ENCODE peak calls at places on chromosome 19, in eight cellular contexts. One of them, this sample, is unnamed.

GRCh38 chr19:33143897-33144405 is 12.0 kb downstream of the WDR88 start:
- DNase-seq in adrenal gland: peak; percentile 37
- DNase-seq in fibroblast of lung: peak; percentile 56
- DNase-seq in HFF-Myc: no peak
- DNase-seq in glutamatergic neuron: peak; percentile 72
- DNase-seq in cardiac fibroblast: peak; percentile 62
- DNase-seq in AG09319: no peak
- DNase-seq in CD4-positive, alpha-beta T cell: peak; percentile 48
- DNase-seq in this sample: peak; percentile 72

GRCh38 chr19:8212212-8212611 is 3.0 kb downstream of the CERS4 start:
- DNase-seq in adrenal gland: no peak
- DNase-seq in fibroblast of lung: no peak
- DNase-seq in HFF-Myc: no peak
- DNase-seq in glutamatergic neuron: no peak
- DNase-seq in cardiac fibroblast: no peak
- DNase-seq in AG09319: no peak
- DNase-seq in CD4-positive, alpha-beta T cell: no peak
- DNase-seq in this sample: peak; percentile 50

GRCh38 chr19:55676384-55676783 is 1.4 kb downstream of the EPN1 start:
- DNase-seq in adrenal gland: no peak
- DNase-seq in fibroblast of lung: no peak
- DNase-seq in HFF-Myc: no peak
- DNase-seq in glutamatergic neuron: no peak
- DNase-seq in cardiac fibroblast: peak; percentile 32
- DNase-seq in AG09319: no peak
- DNase-seq in CD4-positive, alpha-beta T cell: no peak
- DNase-seq in this sample: no peak

GRCh38 chr19:9906475-9907087 is 29.7 kb downstream of the OLFM2 start:
- DNase-seq in adrenal gland: no peak
- DNase-seq in fibroblast of lung: peak; percentile 10
- DNase-seq in HFF-Myc: no peak
- DNase-seq in glutamatergic neuron: peak; percentile 22
- DNase-seq in cardiac fibroblast: no peak
- DNase-seq in AG09319: no peak
- DNase-seq in CD4-positive, alpha-beta T cell: no peak
- DNase-seq in this sample: no peak

GRCh38 chr19:33177417-33177976 is 16.6 kb upstream of the LRP3 start:
- DNase-seq in adrenal gland: peak; percentile 72
- DNase-seq in fibroblast of lung: no peak
- DNase-seq in HFF-Myc: no peak
- DNase-seq in glutamatergic neuron: peak; percentile 83
- DNase-seq in cardiac fibroblast: no peak
- DNase-seq in AG09319: no peak
- DNase-seq in CD4-positive, alpha-beta T cell: peak; percentile 80
- DNase-seq in this sample: no peak

GRCh38 chr19:7550987-7551761 is 15.7 kb downstream of the PNPLA6 start:
- DNase-seq in adrenal gland: peak; percentile 79
- DNase-seq in fibroblast of lung: peak; percentile 52
- DNase-seq in HFF-Myc: no peak
- DNase-seq in glutamatergic neuron: peak; percentile 87
- DNase-seq in cardiac fibroblast: peak; percentile 38
- DNase-seq in AG09319: no peak
- DNase-seq in CD4-positive, alpha-beta T cell: peak; percentile 25
- DNase-seq in this sample: no peak

GRCh38 chr19:10333758-10334339 is 520 bp upstream of the RAVER1 start:
- DNase-seq in adrenal gland: no peak
- DNase-seq in fibroblast of lung: no peak
- DNase-seq in HFF-Myc: no peak
- DNase-seq in glutamatergic neuron: no peak
- DNase-seq in cardiac fibroblast: no peak
- DNase-seq in AG09319: no peak
- DNase-seq in CD4-positive, alpha-beta T cell: no peak
- DNase-seq in this sample: no peak

GRCh38 chr19:4449022-4449825 is 8.4 kb downstream of the UBXN6 start:
- DNase-seq in adrenal gland: peak; percentile 98
- DNase-seq in fibroblast of lung: peak; percentile 60
- DNase-seq in HFF-Myc: no peak
- DNase-seq in glutamatergic neuron: no peak
- DNase-seq in cardiac fibroblast: no peak
- DNase-seq in AG09319: no peak
- DNase-seq in CD4-positive, alpha-beta T cell: no peak
- DNase-seq in this sample: no peak

GRCh38 chr19:3565177-3565576 is 7.6 kb upstream of the HMG20B start:
- DNase-seq in adrenal gland: no peak
- DNase-seq in fibroblast of lung: no peak
- DNase-seq in HFF-Myc: no peak
- DNase-seq in glutamatergic neuron: no peak
- DNase-seq in cardiac fibroblast: peak; percentile 46
- DNase-seq in AG09319: no peak
- DNase-seq in CD4-positive, alpha-beta T cell: no peak
- DNase-seq in this sample: no peak

GRCh38 chr19:47310819-47311218 is 1.2 kb downstream of the C5AR1 start:
- DNase-seq in adrenal gland: peak; percentile 49
- DNase-seq in fibroblast of lung: peak; percentile 52
- DNase-seq in HFF-Myc: no peak
- DNase-seq in glutamatergic neuron: no peak
- DNase-seq in cardiac fibroblast: peak; percentile 73
- DNase-seq in AG09319: no peak
- DNase-seq in CD4-positive, alpha-beta T cell: no peak
- DNase-seq in this sample: no peak

GRCh38 chr19:19747357-19748220 is 14.7 kb upstream of the ZNF14 start:
- DNase-seq in adrenal gland: no peak
- DNase-seq in fibroblast of lung: no peak
- DNase-seq in HFF-Myc: no peak
- DNase-seq in glutamatergic neuron: no peak
- DNase-seq in cardiac fibroblast: no peak
- DNase-seq in AG09319: no peak
- DNase-seq in CD4-positive, alpha-beta T cell: no peak
- DNase-seq in this sample: peak; percentile 13

GRCh38 chr19:52527954-52528326 is 472 bp downstream of the ZNF808 start:
- DNase-seq in adrenal gland: peak; percentile 19
- DNase-seq in fibroblast of lung: peak; percentile 2
- DNase-seq in HFF-Myc: no peak
- DNase-seq in glutamatergic neuron: peak; percentile 39
- DNase-seq in cardiac fibroblast: no peak
- DNase-seq in AG09319: no peak
- DNase-seq in CD4-positive, alpha-beta T cell: no peak
- DNase-seq in this sample: no peak

GRCh38 chr19:8611890-8612806 is 1.6 kb upstream of the ADAMTS10 start:
- DNase-seq in adrenal gland: peak; percentile 85
- DNase-seq in fibroblast of lung: peak; percentile 39
- DNase-seq in HFF-Myc: no peak
- DNase-seq in glutamatergic neuron: no peak
- DNase-seq in cardiac fibroblast: peak; percentile 81
- DNase-seq in AG09319: no peak
- DNase-seq in CD4-positive, alpha-beta T cell: no peak
- DNase-seq in this sample: no peak

GRCh38 chr19:4730740-4731171 is 7.1 kb upstream of the DPP9 start:
- DNase-seq in adrenal gland: no peak
- DNase-seq in fibroblast of lung: no peak
- DNase-seq in HFF-Myc: no peak
- DNase-seq in glutamatergic neuron: peak; percentile 56
- DNase-seq in cardiac fibroblast: peak; percentile 35
- DNase-seq in AG09319: no peak
- DNase-seq in CD4-positive, alpha-beta T cell: peak; percentile 58
- DNase-seq in this sample: no peak

GRCh38 chr19:6766357-6767080 is 716 bp downstream of the SH2D3A start:
- DNase-seq in adrenal gland: no peak
- DNase-seq in fibroblast of lung: no peak
- DNase-seq in HFF-Myc: no peak
- DNase-seq in glutamatergic neuron: no peak
- DNase-seq in cardiac fibroblast: no peak
- DNase-seq in AG09319: no peak
- DNase-seq in CD4-positive, alpha-beta T cell: no peak
- DNase-seq in this sample: no peak

GRCh38 chr19:7067716-7068115 is 1.8 kb upstream of the ZNF557 start:
- DNase-seq in adrenal gland: no peak
- DNase-seq in fibroblast of lung: no peak
- DNase-seq in HFF-Myc: no peak
- DNase-seq in glutamatergic neuron: no peak
- DNase-seq in cardiac fibroblast: peak; percentile 45
- DNase-seq in AG09319: no peak
- DNase-seq in CD4-positive, alpha-beta T cell: no peak
- DNase-seq in this sample: no peak

GRCh38 chr19:54179921-54180452 is 7.0 kb upstream of the TMC4 start:
- DNase-seq in adrenal gland: no peak
- DNase-seq in fibroblast of lung: peak; percentile 71
- DNase-seq in HFF-Myc: no peak
- DNase-seq in glutamatergic neuron: peak; percentile 85
- DNase-seq in cardiac fibroblast: peak; percentile 61
- DNase-seq in AG09319: no peak
- DNase-seq in CD4-positive, alpha-beta T cell: no peak
- DNase-seq in this sample: no peak

GRCh38 chr19:48999481-49000325 is 6.0 kb downstream of the RUVBL2 start:
- DNase-seq in adrenal gland: no peak
- DNase-seq in fibroblast of lung: peak; percentile 64
- DNase-seq in HFF-Myc: no peak
- DNase-seq in glutamatergic neuron: peak; percentile 87
- DNase-seq in cardiac fibroblast: peak; percentile 81
- DNase-seq in AG09319: no peak
- DNase-seq in CD4-positive, alpha-beta T cell: peak; percentile 66
- DNase-seq in this sample: no peak
- TF ChIP-seq CTCF in adrenal gland: peak; percentile 44
- TF ChIP-seq CTCF in fibroblast of lung: peak; percentile 85
- TF ChIP-seq CTCF in HFF-Myc: peak; percentile 82
- TF ChIP-seq CTCF in glutamatergic neuron: peak; percentile 69
- TF ChIP-seq CTCF in cardiac fibroblast: peak; percentile 87
- TF ChIP-seq CTCF in AG09319: peak; percentile 82
- TF ChIP-seq CTCF in CD4-positive, alpha-beta T cell: peak; percentile 63
- TF ChIP-seq CTCF in this sample: peak; percentile 69

DNA sequence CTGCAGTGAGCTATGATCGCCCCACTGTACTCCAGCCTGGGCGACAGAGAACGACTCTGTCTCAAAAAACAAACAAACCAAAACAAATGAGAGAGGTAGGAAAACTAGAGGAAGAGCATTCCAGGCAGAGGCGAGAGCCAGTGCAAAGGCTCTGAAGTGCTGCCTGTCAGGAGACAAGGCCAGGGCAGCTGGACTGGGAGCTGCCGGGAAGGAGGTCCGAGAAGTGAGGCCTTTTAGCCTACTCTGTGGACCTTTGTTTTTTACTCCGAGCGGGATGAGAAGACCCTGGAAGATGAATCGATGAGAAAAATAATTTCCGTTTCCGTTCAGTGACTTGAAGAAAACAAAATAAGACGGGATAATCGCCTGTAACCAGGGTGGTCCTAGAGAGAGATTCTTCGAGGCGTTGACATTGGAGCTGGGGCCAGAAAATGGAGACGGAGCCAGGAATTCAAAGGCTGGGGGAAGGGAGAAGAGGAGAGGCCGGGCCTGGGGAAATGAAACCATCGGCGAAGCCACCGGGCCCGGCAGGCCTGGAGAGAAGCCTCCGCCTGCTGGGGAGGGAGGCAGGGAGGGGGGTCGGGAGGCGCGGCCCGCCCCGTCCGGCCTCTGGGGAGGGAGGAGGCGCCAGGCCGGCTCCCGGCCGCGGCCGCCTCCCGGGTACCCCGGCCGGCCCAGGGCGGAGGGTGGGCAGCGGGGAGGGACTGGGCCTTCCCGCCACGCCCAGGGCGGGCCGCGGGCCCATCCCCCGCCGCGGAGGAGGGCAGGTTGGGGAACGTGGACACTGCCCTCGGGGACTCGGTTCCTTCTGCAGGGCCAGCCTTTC is 7.8 kb upstream of the SERTAD1 start:
- DNase-seq in adrenal gland: peak; percentile 92
- DNase-seq in fibroblast of lung: peak; percentile 91
- DNase-seq in HFF-Myc: peak; percentile 71
- DNase-seq in glutamatergic neuron: peak; percentile 87
- DNase-seq in cardiac fibroblast: peak; percentile 90
- DNase-seq in AG09319: peak; percentile 85
- DNase-seq in CD4-positive, alpha-beta T cell: peak; percentile 56
- DNase-seq in this sample: peak; percentile 55
- TF ChIP-seq CTCF in adrenal gland: no peak
- TF ChIP-seq CTCF in fibroblast of lung: no peak
- TF ChIP-seq CTCF in HFF-Myc: no peak
- TF ChIP-seq CTCF in glutamatergic neuron: no peak
- TF ChIP-seq CTCF in cardiac fibroblast: no peak
- TF ChIP-seq CTCF in AG09319: no peak
- TF ChIP-seq CTCF in CD4-positive, alpha-beta T cell: no peak
- TF ChIP-seq CTCF in this sample: no peak

GRCh38 chr19:41505105-41505504 is 62.1 kb downstream of the ERICH4 start:
- DNase-seq in adrenal gland: no peak
- DNase-seq in fibroblast of lung: no peak
- DNase-seq in HFF-Myc: no peak
- DNase-seq in glutamatergic neuron: no peak
- DNase-seq in cardiac fibroblast: no peak
- DNase-seq in AG09319: no peak
- DNase-seq in CD4-positive, alpha-beta T cell: no peak
- DNase-seq in this sample: no peak

GRCh38 chr19:41501854-41502253 is 58.9 kb downstream of the ERICH4 start:
- DNase-seq in adrenal gland: no peak
- DNase-seq in fibroblast of lung: no peak
- DNase-seq in HFF-Myc: no peak
- DNase-seq in glutamatergic neuron: no peak
- DNase-seq in cardiac fibroblast: no peak
- DNase-seq in AG09319: no peak
- DNase-seq in CD4-positive, alpha-beta T cell: no peak
- DNase-seq in this sample: no peak

GRCh38 chr19:41500443-41500842 is 57.5 kb downstream of the ERICH4 start:
- DNase-seq in adrenal gland: no peak
- DNase-seq in fibroblast of lung: no peak
- DNase-seq in HFF-Myc: no peak
- DNase-seq in glutamatergic neuron: no peak
- DNase-seq in cardiac fibroblast: no peak
- DNase-seq in AG09319: no peak
- DNase-seq in CD4-positive, alpha-beta T cell: no peak
- DNase-seq in this sample: no peak

GRCh38 chr19:41495589-41495988 is 52.6 kb downstream of the ERICH4 start:
- DNase-seq in adrenal gland: no peak
- DNase-seq in fibroblast of lung: no peak
- DNase-seq in HFF-Myc: no peak
- DNase-seq in glutamatergic neuron: no peak
- DNase-seq in cardiac fibroblast: no peak
- DNase-seq in AG09319: no peak
- DNase-seq in CD4-positive, alpha-beta T cell: no peak
- DNase-seq in this sample: no peak

DNA sequence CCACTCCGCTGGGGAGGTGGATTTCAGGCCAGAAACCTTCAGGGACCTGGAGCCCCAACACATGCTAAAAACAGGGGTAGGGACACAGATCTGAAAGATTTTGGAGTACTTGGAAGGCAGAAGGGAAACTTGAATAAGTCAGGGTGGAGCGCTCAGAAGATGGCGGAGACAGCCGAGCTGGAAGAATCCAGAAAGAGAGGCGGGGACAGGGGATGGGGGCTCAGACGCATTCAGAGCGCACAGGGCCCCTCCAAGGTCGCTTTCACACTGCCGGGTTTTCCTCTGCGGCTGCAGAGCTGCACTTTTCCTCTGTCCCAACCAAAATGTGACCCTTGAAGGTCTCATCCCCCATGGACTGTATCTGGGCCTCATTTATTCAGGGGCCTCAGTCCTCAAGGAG is 56.9 kb downstream of the ERICH4 start:
- DNase-seq in adrenal gland: no peak
- DNase-seq in fibroblast of lung: no peak
- DNase-seq in HFF-Myc: no peak
- DNase-seq in glutamatergic neuron: no peak
- DNase-seq in cardiac fibroblast: no peak
- DNase-seq in AG09319: no peak
- DNase-seq in CD4-positive, alpha-beta T cell: no peak
- DNase-seq in this sample: no peak
- TF ChIP-seq CTCF in adrenal gland: no peak
- TF ChIP-seq CTCF in fibroblast of lung: no peak
- TF ChIP-seq CTCF in HFF-Myc: no peak
- TF ChIP-seq CTCF in glutamatergic neuron: no peak
- TF ChIP-seq CTCF in cardiac fibroblast: no peak
- TF ChIP-seq CTCF in AG09319: no peak
- TF ChIP-seq CTCF in CD4-positive, alpha-beta T cell: no peak
- TF ChIP-seq CTCF in this sample: no peak

GRCh38 chr19:18439025-18439909 is 1.3 kb upstream of the ISYNA1 start:
- DNase-seq in adrenal gland: peak; percentile 85
- DNase-seq in fibroblast of lung: no peak
- DNase-seq in HFF-Myc: no peak
- DNase-seq in glutamatergic neuron: peak; percentile 17
- DNase-seq in cardiac fibroblast: peak; percentile 60
- DNase-seq in AG09319: no peak
- DNase-seq in CD4-positive, alpha-beta T cell: no peak
- DNase-seq in this sample: no peak
- TF ChIP-seq CTCF in adrenal gland: no peak
- TF ChIP-seq CTCF in fibroblast of lung: no peak
- TF ChIP-seq CTCF in HFF-Myc: peak; percentile 11
- TF ChIP-seq CTCF in glutamatergic neuron: no peak
- TF ChIP-seq CTCF in cardiac fibroblast: no peak
- TF ChIP-seq CTCF in AG09319: no peak
- TF ChIP-seq CTCF in CD4-positive, alpha-beta T cell: no peak
- TF ChIP-seq CTCF in this sample: no peak

This sample was measured in D721Med.